ENCODE peak calls at places on chromosomes 7 and 10, in ten cellular contexts. One of them, this sample, is unnamed.

GRCh38 chr10:44102726-44103255 is 282.1 kb downstream of the CXCL12 start:
- DNase-seq in type B pancreatic cell: no peak
- DNase-seq in AG04450: no peak
- DNase-seq in AG04449: no peak
- DNase-seq in psoas muscle: no peak
- DNase-seq in OCI-LY7: no peak
- DNase-seq in occipital lobe: no peak
- DNase-seq in activated T-cell treated with anti-CD3 and anti-CD28 coated beads for 48 hours: no peak
- DNase-seq in uterus: no peak
- DNase-seq in H54: no peak
- DNase-seq in this sample: no peak

GRCh38 chr7:154650275-154650674 is 352.6 kb downstream of the PAXIP1 start:
- DNase-seq in type B pancreatic cell: no peak
- DNase-seq in AG04450: no peak
- DNase-seq in AG04449: no peak
- DNase-seq in psoas muscle: no peak
- DNase-seq in OCI-LY7: no peak
- DNase-seq in occipital lobe: no peak
- DNase-seq in activated T-cell treated with anti-CD3 and anti-CD28 coated beads for 48 hours: no peak
- DNase-seq in uterus: no peak
- DNase-seq in H54: no peak
- DNase-seq in this sample: no peak

GRCh38 chr7:95927781-95928180 is 155.4 kb downstream of the DYNC1I1 start:
- DNase-seq in type B pancreatic cell: no peak
- DNase-seq in AG04450: no peak
- DNase-seq in AG04449: no peak
- DNase-seq in psoas muscle: no peak
- DNase-seq in OCI-LY7: no peak
- DNase-seq in occipital lobe: no peak
- DNase-seq in activated T-cell treated with anti-CD3 and anti-CD28 coated beads for 48 hours: no peak
- DNase-seq in uterus: no peak
- DNase-seq in H54: no peak
- DNase-seq in this sample: no peak

GRCh38 chr10:29630205-29631048 is 4.3 kb downstream of the SVIL start:
- DNase-seq in type B pancreatic cell: no peak
- DNase-seq in AG04450: no peak
- DNase-seq in AG04449: no peak
- DNase-seq in psoas muscle: no peak
- DNase-seq in OCI-LY7: no peak
- DNase-seq in occipital lobe: no peak
- DNase-seq in activated T-cell treated with anti-CD3 and anti-CD28 coated beads for 48 hours: no peak
- DNase-seq in uterus: no peak
- DNase-seq in H54: no peak
- DNase-seq in this sample: no peak

GRCh38 chr10:71728218-71728737 is 8.7 kb upstream of the C10orf105 start:
- DNase-seq in type B pancreatic cell: no peak
- DNase-seq in AG04450: no peak
- DNase-seq in AG04449: no peak
- DNase-seq in psoas muscle: no peak
- DNase-seq in OCI-LY7: peak
- DNase-seq in occipital lobe: no peak
- DNase-seq in activated T-cell treated with anti-CD3 and anti-CD28 coated beads for 48 hours: no peak
- DNase-seq in uterus: no peak
- DNase-seq in H54: peak
- DNase-seq in this sample: no peak

GRCh38 chr7:29277436-29278215 is 83.1 kb downstream of the CHN2 start:
- DNase-seq in type B pancreatic cell: no peak
- DNase-seq in AG04450: no peak
- DNase-seq in AG04449: no peak
- DNase-seq in psoas muscle: no peak
- DNase-seq in OCI-LY7: no peak
- DNase-seq in occipital lobe: no peak
- DNase-seq in activated T-cell treated with anti-CD3 and anti-CD28 coated beads for 48 hours: no peak
- DNase-seq in uterus: no peak
- DNase-seq in H54: no peak
- DNase-seq in this sample: no peak

GRCh38 chr10:35378547-35379210 is 42.4 kb downstream of the CCNY start:
- DNase-seq in type B pancreatic cell: no peak
- DNase-seq in AG04450: no peak
- DNase-seq in AG04449: no peak
- DNase-seq in psoas muscle: no peak
- DNase-seq in OCI-LY7: peak
- DNase-seq in occipital lobe: no peak
- DNase-seq in activated T-cell treated with anti-CD3 and anti-CD28 coated beads for 48 hours: peak
- DNase-seq in uterus: no peak
- DNase-seq in H54: no peak
- DNase-seq in this sample: no peak

GRCh38 chr10:13219685-13220670 is 14.2 kb downstream of the UCMA start:
- DNase-seq in type B pancreatic cell: no peak
- DNase-seq in AG04450: no peak
- DNase-seq in AG04449: no peak
- DNase-seq in psoas muscle: peak
- DNase-seq in OCI-LY7: peak
- DNase-seq in occipital lobe: no peak
- DNase-seq in activated T-cell treated with anti-CD3 and anti-CD28 coated beads for 48 hours: no peak
- DNase-seq in uterus: no peak
- DNase-seq in H54: peak
- DNase-seq in this sample: no peak

GRCh38 chr10:114632869-114633715 is 25.0 kb downstream of the ABLIM1 start:
- DNase-seq in type B pancreatic cell: no peak
- DNase-seq in AG04450: peak
- DNase-seq in AG04449: peak
- DNase-seq in psoas muscle: no peak
- DNase-seq in OCI-LY7: no peak
- DNase-seq in occipital lobe: peak
- DNase-seq in activated T-cell treated with anti-CD3 and anti-CD28 coated beads for 48 hours: no peak
- DNase-seq in uterus: no peak
- DNase-seq in H54: peak
- DNase-seq in this sample: no peak

GRCh38 chr10:84405662-84406061 is 77.3 kb downstream of the CCSER2 start:
- DNase-seq in type B pancreatic cell: no peak
- DNase-seq in AG04450: no peak
- DNase-seq in AG04449: no peak
- DNase-seq in psoas muscle: no peak
- DNase-seq in OCI-LY7: no peak
- DNase-seq in occipital lobe: no peak
- DNase-seq in activated T-cell treated with anti-CD3 and anti-CD28 coated beads for 48 hours: no peak
- DNase-seq in uterus: no peak
- DNase-seq in H54: no peak
- DNase-seq in this sample: no peak

GRCh38 chr7:90262438-90262837 is 17.5 kb downstream of the CFAP69 start:
- DNase-seq in type B pancreatic cell: no peak
- DNase-seq in AG04450: no peak
- DNase-seq in AG04449: no peak
- DNase-seq in psoas muscle: no peak
- DNase-seq in OCI-LY7: peak
- DNase-seq in occipital lobe: no peak
- DNase-seq in activated T-cell treated with anti-CD3 and anti-CD28 coated beads for 48 hours: no peak
- DNase-seq in uterus: no peak
- DNase-seq in H54: no peak
- DNase-seq in this sample: no peak

GRCh38 chr10:46198516-46198915 is 88.3 kb upstream of the ANTXRL start:
- DNase-seq in type B pancreatic cell: no peak
- DNase-seq in AG04450: no peak
- DNase-seq in AG04449: no peak
- DNase-seq in psoas muscle: no peak
- DNase-seq in OCI-LY7: no peak
- DNase-seq in occipital lobe: no peak
- DNase-seq in activated T-cell treated with anti-CD3 and anti-CD28 coated beads for 48 hours: no peak
- DNase-seq in uterus: no peak
- DNase-seq in H54: no peak
- DNase-seq in this sample: no peak